ENCODE peak calls at places on chromosomes 4 and X, in four cellular contexts. J is colonic mucosa, D is fibroblast of lung, X is GM23338. B is an unnamed sample.

GRCh38 chr4:38805530-38806145 is 1.0 kb upstream of the TLR1 start:
- DNase-seq in J (peak; percentile 26), X (no peak), D (peak; percentile 10), B (no peak)

GRCh38 chr4:87559090-87559837 is 30.1 kb upstream of the SPARCL1 start:
- DNase-seq in J (no peak), D (no peak), X (peak; percentile 68), B (no peak)

GRCh38 chr4:71026086-71026485 is 32.6 kb downstream of the DCK start:
- DNase-seq in J (no peak), D (peak; percentile 82), X (no peak), B (peak; percentile 47)

GRCh38 chrX:8760021-8760420 is 28.1 kb upstream of the ANOS1 start:
- DNase-seq in D (peak; percentile 53), J (no peak), X (no peak), B (no peak)

GRCh38 chr4:4677825-4678522 is 136.1 kb upstream of the STX18 start:
- DNase-seq in J (no peak), X (peak; percentile 72), D (peak; percentile 36), B (peak; percentile 69)

GRCh38 chr4:105859233-105859632 is 36.0 kb upstream of the NPNT start:
- DNase-seq in D (peak; percentile 65), X (no peak), J (no peak), B (no peak)

GRCh38 chr4:184732126-184732525 is 1.8 kb downstream of the CENPU start:
- DNase-seq in D (peak; percentile 52), J (peak; percentile 37), X (no peak), B (no peak)

GRCh38 chr4:26723216-26723615 is 137.4 kb upstream of the STIM2 start:
- DNase-seq in D (no peak), J (no peak), X (no peak), B (no peak)

GRCh38 chrX:19855700-19856381 is 31.6 kb downstream of the SH3KBP1 start:
- DNase-seq in X (no peak), J (no peak), D (peak; percentile 74), B (no peak)

GRCh38 chr4:16122784-16123183 is 39.0 kb upstream of the PROM1 start:
- DNase-seq in X (no peak), D (no peak), J (no peak), B (no peak)

GRCh38 chr4:72846280-72847111 is 223.0 kb downstream of the COX18 start:
- DNase-seq in X (peak; percentile 84), D (peak; percentile 36), J (peak; percentile 23), B (peak; percentile 48)

GRCh38 chr4:183522821-183523220 is 18.0 kb downstream of the ING2 start:
- DNase-seq in X (no peak), J (no peak), D (no peak), B (no peak)

GRCh38 chr4:109921384-109921808 is 8.7 kb downstream of the EGF start:
- DNase-seq in X (peak; percentile 61), J (no peak), D (peak; percentile 99), B (peak; percentile 47)

GRCh38 chr4:25903905-25904747 is 9.9 kb upstream of the SMIM20 start:
- DNase-seq in J (no peak), D (no peak), X (no peak), B (no peak)

GRCh38 chrX:74242484-74243138 is 61.4 kb upstream of the ZCCHC13 start:
- DNase-seq in X (no peak), D (peak; percentile 18), J (no peak), B (no peak)

GRCh38 chr4:156673483-156673882 is 298.1 kb downstream of the PDGFC start:
- DNase-seq in D (peak; percentile 83), J (no peak), X (no peak), B (no peak)

GRCh38 chrX:154775611-154776349 is 13.1 kb downstream of the DKC1 start:
- DNase-seq in D (peak; percentile 11), X (no peak), J (no peak), B (no peak)

GRCh38 chr4:38387348-38387747 is 276.7 kb upstream of the KLF3 start:
- DNase-seq in J (peak; percentile 78), D (peak; percentile 92), X (no peak), B (peak; percentile 73)

GRCh38 chr4:41734366-41734765 is 14.2 kb downstream of the PHOX2B start:
- DNase-seq in D (no peak), X (no peak), J (no peak), B (no peak)

GRCh38 chrX:145821291-145821897 is 3.8 kb downstream of the SLITRK2 start:
- DNase-seq in J (no peak), X (peak; percentile 69), D (no peak), B (peak; percentile 41)

GRCh38 chr4:54746228-54746627 is 88.5 kb downstream of the KIT start:
- DNase-seq in J (no peak), D (peak; percentile 17), X (no peak), B (no peak)

GRCh38 chrX:47613082-47613481 is 6.6 kb downstream of the SYN1 start:
- DNase-seq in J (no peak), D (no peak), X (no peak), B (no peak)

GRCh38 chr4:139368990-139369389 is 66.7 kb upstream of the NDUFC1 start:
- DNase-seq in D (peak; percentile 61), X (no peak), J (no peak), B (no peak)

GRCh38 chrX:48695925-48696300 is 621 bp upstream of the SUV39H1 start:
- DNase-seq in X (no peak), D (no peak), J (no peak), B (no peak)

GRCh38 chrX:53190363-53190960 is 34.5 kb downstream of the KDM5C start:
- DNase-seq in J (no peak), D (no peak), X (peak; percentile 67), B (peak; percentile 26)

GRCh38 chrX:14554132-14554715 is 24.9 kb downstream of the GLRA2 start:
- DNase-seq in J (no peak), D (no peak), X (no peak), B (no peak)
- H3K4me3 ChIP-seq in J (no peak overlapping the region), D (no peak overlapping the region), X (no peak overlapping the region), B (no peak overlapping the region)

GRCh38 chr4:6781561-6781960 is 966 bp upstream of the KIAA0232 start:
- DNase-seq in X (no peak), D (no peak), J (no peak), B (no peak)
- H3K4me1 ChIP-seq in X (peaks cover 32% of the 10 kb centered on the region), D (no peaks in the 10 kb centered on the region), J (peaks cover 6% of the 10 kb centered on the region), B (peaks cover 11% of the 10 kb centered on the region)

GRCh38 chr4:8858188-8858924 is 13.3 kb downstream of the HMX1 start:
- DNase-seq in J (no peak), D (no peak), X (peak; percentile 61), B (no peak)
- H3K4me3 ChIP-seq in J (no peak overlapping the region), D (no peak overlapping the region), X (peak overlapping the region; percentile 54), B (no peak overlapping the region)

DNA sequence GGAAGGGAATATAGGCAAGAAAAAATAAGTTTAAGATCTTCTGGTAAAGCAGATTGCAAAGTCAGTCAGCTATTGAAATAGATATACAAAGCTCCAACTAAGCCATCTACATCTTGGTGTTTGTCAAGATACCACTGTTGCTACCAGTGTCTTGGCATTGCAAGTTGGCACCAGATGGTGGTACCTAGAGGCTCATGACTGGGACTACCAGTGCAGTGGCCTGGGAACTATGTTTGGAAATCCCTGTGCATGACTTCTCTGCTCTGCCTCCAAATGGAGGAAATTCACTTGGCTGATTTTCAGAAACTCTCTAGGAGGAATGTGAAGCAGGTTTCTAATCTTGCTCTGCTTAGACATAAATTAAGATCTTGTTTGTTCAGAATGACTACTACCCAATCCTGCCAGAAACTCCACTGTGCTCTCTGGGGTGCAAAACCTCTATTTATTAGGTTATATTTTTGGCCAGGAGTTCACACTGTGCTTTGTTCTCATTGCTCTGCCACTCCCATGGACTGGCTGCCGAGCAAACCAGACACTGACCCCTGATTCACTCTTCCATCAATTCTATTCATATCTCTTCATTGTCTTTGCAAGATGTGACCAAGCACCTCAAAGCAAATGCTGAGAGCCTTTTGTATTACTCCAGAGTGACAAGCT is 272.4 kb upstream of the FGF16 start:
- DNase-seq in J (no peak), D (no peak), X (no peak), B (no peak)
- H3K4me1 ChIP-seq in J (no peaks in the 10 kb centered on the region), D (no peaks in the 10 kb centered on the region), X (no peaks in the 10 kb centered on the region), B (no peaks in the 10 kb centered on the region)

GRCh38 chr4:121950212-121950679 is 1.6 kb downstream of the TRPC3 start:
- DNase-seq in J (peak; percentile 87), X (peak; percentile 93), D (peak; percentile 59), B (peak; percentile 88)

GRCh38 chr4:121953860-121954259 is 2.0 kb upstream of the TRPC3 start:
- DNase-seq in D (no peak), X (no peak), J (no peak), B (no peak)

GRCh38 chr4:121952290-121952689 is 430 bp upstream of the TRPC3 start:
- DNase-seq in X (peak; percentile 13), J (no peak), D (no peak), B (no peak)

GRCh38 chr4:121951570-121952110 is at the start of gene TRPC3:
- DNase-seq in D (peak; percentile 33), X (peak; percentile 52), J (peak; percentile 27), B (peak; percentile 47)

GRCh38 chr4:121950680-121951569 is 935 bp downstream of the TRPC3 start:
- DNase-seq in X (peak; percentile 44), J (peak; percentile 26), D (peak; percentile 23), B (peak; percentile 49)
- H3K4me3 ChIP-seq in X (peak overlapping the region; percentile 91), J (peak overlapping the region; percentile 59), D (peak overlapping the region; percentile 83), B (peak overlapping the region; percentile 78)

GRCh38 chr4:112055100-112055499 is 90.2 kb upstream of the FAM241A start:
- DNase-seq in J (no peak), X (peak; percentile 36), D (no peak), B (no peak)
- H3K4me1 ChIP-seq in J (no peaks in the 10 kb centered on the region), X (peaks cover 8% of the 10 kb centered on the region), D (no peaks in the 10 kb centered on the region), B (no peaks in the 10 kb centered on the region)

DNA sequence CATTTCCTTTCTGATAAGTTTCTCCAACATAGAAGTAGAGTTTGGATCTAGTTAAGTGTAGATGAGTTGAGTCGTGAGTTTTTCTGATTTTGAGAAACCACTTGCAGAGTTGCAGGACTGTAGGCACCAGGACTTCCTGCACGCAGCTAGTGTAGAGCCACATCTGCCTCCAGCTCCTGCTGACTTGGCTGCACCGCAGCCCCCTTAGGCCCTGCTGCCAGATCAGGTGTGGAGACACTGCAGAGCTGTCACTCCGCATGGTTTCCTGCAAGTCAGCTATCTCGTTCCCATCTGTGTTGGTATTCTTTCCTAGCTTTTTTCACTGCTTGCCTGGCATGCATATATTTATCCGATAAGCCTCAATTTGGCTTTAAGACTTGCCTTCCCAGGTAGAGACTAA is 48.9 kb downstream of the PCDH7 start:
- DNase-seq in J (no peak), X (peak; percentile 10), D (no peak), B (no peak)
- H3K4me3 ChIP-seq in J (no peak overlapping the region), X (no peak overlapping the region), D (no peak overlapping the region), B (no peak overlapping the region)

B was measured in hepatocyte.